ENCODE peak calls at places on chromosomes 12 and 14, in nine cellular contexts. G is stimulated activated CD4-positive, alpha-beta T cell treated with anti-CD3 and anti-CD28 coated beads, TNF-alpha, amount 100 ng/mL, for 48 hours; J is heart right ventricle; T is mammary epithelial cell; L is osteoblast; Q is T-helper 9 cell; O is AG04449; Z is stimulated activated naive B cell treated with anti-CD40 and anti-IgM and Interleukin-4, amounts not matched to agents 10 μg/mL and 1 μg/mL and 100 μg/mL, for 72 hours; Y is AG08395. E is an unnamed sample.

GRCh38 chr12:121065345-121065744 is 26.3 kb upstream of the OASL start:
- DNase-seq in Q (no peak), O (no peak), L (no peak), J (no peak), Z (no peak), T (no peak), G (no peak), Y (no peak), E (no peak)

GRCh38 chr14:30227871-30228270 is 300.2 kb upstream of the PRKD1 start:
- DNase-seq in Q (no peak), L (no peak), O (no peak), T (peak; percentile 68), Y (peak; percentile 71), J (no peak), G (no peak), Z (no peak), E (peak; percentile 85)

GRCh38 chr12:102946042-102946441 is 11.4 kb upstream of the ASCL1 start:
- DNase-seq in L (no peak), Z (no peak), G (no peak), O (no peak), J (no peak), Y (no peak), T (no peak), Q (no peak), E (no peak)

GRCh38 chr14:84857571-84857970 is 672.4 kb upstream of the FLRT2 start:
- DNase-seq in J (no peak), T (peak; percentile 70), G (no peak), Z (no peak), O (no peak), Q (no peak), Y (no peak), L (no peak), E (peak; percentile 86)

GRCh38 chr12:115988193-115988592 is 289.3 kb downstream of the MED13L start:
- DNase-seq in G (no peak), Q (no peak), Z (no peak), T (no peak), L (no peak), J (no peak), Y (no peak), O (no peak), E (no peak)

GRCh38 chr12:13101854-13102375 is 1.6 kb downstream of the GSG1 start:
- DNase-seq in Q (no peak), G (peak; percentile 8), Z (no peak), T (peak; percentile 50), O (no peak), J (no peak), L (peak; percentile 66), Y (peak; percentile 13), E (peak; percentile 69)

GRCh38 chr14:29842228-29842627 is 85.4 kb downstream of the PRKD1 start:
- DNase-seq in G (no peak), J (no peak), Q (no peak), Y (no peak), L (no peak), T (no peak), O (no peak), Z (no peak), E (no peak)

GRCh38 chr12:84772281-84772680 is 140.3 kb downstream of the SLC6A15 start:
- DNase-seq in T (peak; percentile 51), L (no peak), J (no peak), Y (peak; percentile 43), G (no peak), Z (no peak), O (no peak), Q (no peak), E (peak; percentile 21)

GRCh38 chr12:86712425-86712843 is 456.2 kb upstream of the MGAT4C start:
- DNase-seq in Z (no peak), L (peak; percentile 59), Q (no peak), O (peak; percentile 95), J (no peak), T (peak; percentile 97), G (no peak), Y (peak; percentile 91), E (peak; percentile 99)

GRCh38 chr12:51051787-51052186 is 3.7 kb downstream of the LETMD1 start:
- DNase-seq in G (no peak), Q (no peak), T (no peak), Y (no peak), Z (no peak), L (no peak), J (no peak), O (no peak), E (no peak)

GRCh38 chr14:71956920-71957563 is 24.8 kb downstream of the RGS6 start:
- DNase-seq in Z (no peak), J (no peak), G (no peak), Q (no peak), Y (no peak), O (no peak), L (no peak), T (no peak), E (no peak)

GRCh38 chr12:104687823-104688573 is 231.2 kb downstream of the CHST11 start:
- DNase-seq in O (no peak), Q (no peak), G (peak; percentile 27), Y (no peak), L (no peak), T (no peak), J (no peak), Z (no peak), E (no peak)

GRCh38 chr12:124338448-124338847 is 43.6 kb downstream of the RFLNA start:
- DNase-seq in Y (peak; percentile 36), T (no peak), Z (no peak), Q (no peak), L (peak; percentile 94), G (no peak), J (no peak), O (no peak), E (no peak)

GRCh38 chr12:91204416-91204815 is 21.8 kb upstream of the DCN start:
- DNase-seq in J (no peak), L (no peak), Y (no peak), G (no peak), Z (no peak), O (no peak), Q (no peak), T (no peak), E (no peak)

GRCh38 chr14:60922050-60922449 is 58.8 kb downstream of the TRMT5 start:
- DNase-seq in Z (no peak), T (peak; percentile 87), Q (no peak), L (no peak), G (no peak), O (no peak), Y (no peak), J (no peak), E (peak; percentile 88)

GRCh38 chr14:86035882-86036281 is 505.9 kb downstream of the FLRT2 start:
- DNase-seq in Q (no peak), Y (peak; percentile 2), O (no peak), T (peak; percentile 17), Z (no peak), G (no peak), L (no peak), J (no peak), E (peak; percentile 31)

GRCh38 chr14:106318700-106319099 is 792.3 kb downstream of the TMEM121 start:
- DNase-seq in O (no peak), Q (peak; percentile 33), G (peak; percentile 38), L (no peak), T (no peak), Y (no peak), J (no peak), Z (peak; percentile 29), E (no peak)

GRCh38 chr12:113310489-113310888 is 24.4 kb downstream of the SLC8B1 start:
- DNase-seq in O (no peak), J (no peak), Y (no peak), Z (no peak), T (peak; percentile 32), L (peak; percentile 26), Q (no peak), G (no peak), E (peak; percentile 12)

GRCh38 chr12:57836442-57837375 is 9.8 kb downstream of the CTDSP2 start:
- DNase-seq in O (peak; percentile 60), Y (peak; percentile 86), L (peak; percentile 83), Q (no peak), J (peak; percentile 82), Z (no peak), T (peak; percentile 61), G (no peak), E (peak; percentile 47)

GRCh38 chr14:104149617-104150141 is 11.3 kb downstream of the KIF26A start:
- DNase-seq in J (peak; percentile 48), Y (peak; percentile 34), G (peak; percentile 19), O (no peak), Q (no peak), Z (no peak), L (no peak), T (no peak), E (no peak)

GRCh38 chr12:101027200-101027599 is 182.8 kb downstream of the SLC5A8 start:
- DNase-seq in L (no peak), Q (no peak), Y (no peak), O (no peak), G (no peak), Z (no peak), J (no peak), T (no peak), E (no peak)

GRCh38 chr12:121577443-121578180 is 3.2 kb downstream of the KDM2B start:
- DNase-seq in Z (no peak), Q (no peak), O (no peak), G (no peak), J (no peak), T (no peak), Y (no peak), L (peak; percentile 48), E (no peak)

GRCh38 chr12:30914986-30915591 is 11.5 kb upstream of the TSPAN11 start:
- DNase-seq in J (no peak), Y (no peak), L (no peak), Z (no peak), G (no peak), Q (no peak), O (no peak), T (no peak), E (no peak)

GRCh38 chr14:76257111-76257803 is 105.5 kb downstream of the GPATCH2L start:
- DNase-seq in O (peak; percentile 10), Q (no peak), T (no peak), J (no peak), G (no peak), L (peak; percentile 83), Y (no peak), Z (no peak), E (no peak)

GRCh38 chr14:68978550-68978911 is 571 bp downstream of the ACTN1 start:
- DNase-seq in G (no peak), Z (no peak), J (peak; percentile 70), Q (peak; percentile 16), L (peak; percentile 94), Y (peak; percentile 37), O (no peak), T (peak; percentile 43), E (no peak)

GRCh38 chr14:79333198-79333546 is 878.1 kb downstream of the DIO2 start:
- DNase-seq in J (no peak), Y (no peak), T (no peak), O (no peak), G (no peak), Q (no peak), L (no peak), Z (no peak), E (no peak)

GRCh38 chr14:28773917-28774691 is 7.5 kb downstream of the FOXG1 start:
- DNase-seq in J (no peak), O (no peak), T (no peak), Z (no peak), L (no peak), G (no peak), Y (peak; percentile 41), Q (no peak), E (no peak)

GRCh38 chr12:116040412-116040811 is 237.1 kb downstream of the MED13L start:
- DNase-seq in J (no peak), T (no peak), Y (no peak), Q (no peak), O (no peak), Z (no peak), G (no peak), L (no peak), E (no peak)

GRCh38 chr12:111998015-111998414 is 14.9 kb downstream of the TMEM116 start:
- DNase-seq in L (no peak), Z (no peak), Q (no peak), J (no peak), T (no peak), Y (no peak), O (no peak), G (no peak), E (no peak)

GRCh38 chr12:93571360-93571853 is 1.1 kb upstream of the SOCS2 start:
- DNase-seq in Z (peak; percentile 46), L (peak; percentile 88), Y (peak; percentile 41), J (peak; percentile 78), O (no peak), G (no peak), Q (peak; percentile 55), T (peak; percentile 72), E (no peak)

GRCh38 chr14:100140452-100141132 is 18.9 kb downstream of the DEGS2 start:
- DNase-seq in O (no peak), T (no peak), L (peak; percentile 80), Y (no peak), Z (no peak), G (no peak), Q (no peak), J (no peak), E (peak; percentile 31)